ENCODE peak calls at places on chromosome 15, in nine cellular contexts. M is heart left ventricle; Q is breast epithelium; T is fibroblast of the aortic adventitia; J is spleen; Z is tibial nerve; P is HFF-Myc; L is ovary; C is CD8-positive, alpha-beta T cell. I is an unnamed sample.

GRCh38 chr15:90895571-90896117 is 7.5 kb upstream of the MAN2A2 start:
- DNase-seq in M (no peak), C (no peak), T (no peak), J (peak), L (no peak), P (no peak), Q (no peak), Z (no peak), I (peak)

GRCh38 chr15:93330862-93331544 is 242.0 kb upstream of the RGMA start:
- DNase-seq in Q (no peak), T (no peak), L (no peak), M (no peak), J (no peak), C (no peak), Z (no peak), P (no peak), I (no peak)

GRCh38 chr15:43776718-43777292 is at the start of gene ELL3:
- DNase-seq in J (peak), P (no peak), T (peak), C (peak), Z (peak), Q (no peak), L (peak), M (peak), I (peak)

GRCh38 chr15:44999105-44999504 is 23.9 kb upstream of the SORD start:
- DNase-seq in T (no peak), J (no peak), C (no peak), Z (no peak), M (no peak), Q (no peak), L (no peak), P (no peak), I (no peak)

GRCh38 chr15:46714959-46715358 is 1002.3 kb upstream of the SEMA6D start:
- DNase-seq in L (no peak), P (no peak), Z (no peak), J (no peak), C (no peak), Q (no peak), T (no peak), M (no peak), I (no peak)

GRCh38 chr15:98978153-98978552 is 29.4 kb downstream of the PGPEP1L start:
- DNase-seq in T (no peak), P (no peak), Q (no peak), J (no peak), Z (no peak), L (no peak), M (no peak), C (no peak), I (no peak)

GRCh38 chr15:91561371-91562100 is 292.0 kb upstream of the SLCO3A1 start:
- DNase-seq in M (peak), L (no peak), C (no peak), P (peak), Z (no peak), Q (peak), J (no peak), T (peak), I (no peak)

GRCh38 chr15:44729394-44729913 is 6.9 kb upstream of the TRIM69 start:
- DNase-seq in P (no peak), Z (no peak), Q (no peak), M (peak), T (peak), C (no peak), J (peak), L (no peak), I (peak)

GRCh38 chr15:48145923-48146322 is 25.1 kb downstream of the SLC24A5 start:
- DNase-seq in P (no peak), T (peak), Q (no peak), Z (no peak), J (no peak), M (no peak), L (no peak), C (no peak), I (no peak)

GRCh38 chr15:73952913-73953750 is 26.9 kb downstream of the LOXL1 start:
- DNase-seq in Q (no peak), Z (no peak), M (no peak), C (no peak), L (no peak), J (peak), P (no peak), T (no peak), I (no peak)

GRCh38 chr15:92429378-92430066 is 35.8 kb downstream of the ST8SIA2 start:
- DNase-seq in T (peak), Z (no peak), J (no peak), Q (no peak), P (peak), C (no peak), L (no peak), M (no peak), I (no peak)

GRCh38 chr15:39968273-39969001 is 34.5 kb downstream of the EIF2AK4 start:
- DNase-seq in J (no peak), L (no peak), P (no peak), Q (no peak), T (no peak), Z (no peak), C (no peak), M (no peak), I (no peak)
- H3K4me3 ChIP-seq in J (no peak), L (no peak), P (no peak), Q (no peak), T (no peak), Z (no peak), C (no peak), M (no peak), I (no peak)

DNA sequence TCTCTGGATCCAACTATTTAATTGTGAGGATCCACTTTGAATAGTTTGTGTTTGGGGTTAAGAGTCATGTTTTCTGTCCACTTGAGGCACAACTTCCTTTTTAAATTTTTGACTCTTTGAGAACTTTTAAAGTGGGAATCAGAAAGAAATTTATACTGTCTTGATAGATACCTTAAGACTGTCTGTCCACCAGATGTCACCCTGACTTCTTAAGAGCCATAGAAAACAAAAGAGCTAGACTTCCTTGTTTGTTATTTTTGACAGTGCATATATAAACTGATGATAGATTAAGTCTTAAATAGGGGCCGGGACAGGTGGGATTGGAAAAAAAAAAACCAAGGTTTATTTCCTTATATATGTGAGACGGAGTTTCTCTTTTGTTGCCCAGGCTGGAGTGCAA is 52.1 kb upstream of the WDR72 start:
- DNase-seq in C (no peak), J (no peak), P (no peak), Q (no peak), M (no peak), L (no peak), T (peak), Z (no peak), I (no peak)
- TF ChIP-seq CTCF in C (no peak), J (no peak), P (no peak), Q (no peak), M (peak), L (no peak), T (no peak), Z (no peak), I (peak)

GRCh38 chr15:68888419-68888818 is 41.9 kb upstream of the SPESP1 start:
- DNase-seq in M (no peak), J (no peak), C (no peak), L (no peak), Z (no peak), T (no peak), Q (no peak), P (no peak), I (no peak)
- H3K4me3 ChIP-seq in M (no peak), J (no peak), C (no peak), L (no peak), Z (no peak), T (no peak), Q (no peak), P (no peak), I (no peak)

DNA sequence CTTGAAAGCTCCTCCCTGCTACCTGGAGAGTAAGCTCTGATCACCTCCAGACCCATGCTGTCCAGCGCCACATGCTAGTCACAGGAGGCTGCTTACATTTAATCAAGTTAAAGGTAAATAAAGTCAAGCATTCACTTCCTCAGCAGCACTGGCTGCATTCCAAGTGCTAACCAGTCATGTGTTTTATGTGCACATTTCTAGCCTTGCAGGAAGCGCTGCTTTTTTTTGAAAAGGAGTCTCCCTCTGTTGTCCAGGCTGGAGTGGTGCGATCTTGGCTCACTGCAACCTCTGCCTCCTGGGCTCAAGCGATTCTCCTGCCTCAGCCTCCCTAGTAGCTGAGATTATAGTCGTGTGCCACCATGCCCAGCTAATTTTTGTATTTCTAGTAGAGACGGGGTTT is 279.2 kb downstream of the GABRG3 start:
- DNase-seq in J (no peak), Q (no peak), Z (no peak), M (no peak), C (no peak), L (no peak), P (no peak), T (no peak), I (no peak)
- TF ChIP-seq CTCF in J (no peak), Q (no peak), Z (no peak), M (no peak), C (no peak), L (no peak), P (no peak), T (no peak), I (no peak)

DNA sequence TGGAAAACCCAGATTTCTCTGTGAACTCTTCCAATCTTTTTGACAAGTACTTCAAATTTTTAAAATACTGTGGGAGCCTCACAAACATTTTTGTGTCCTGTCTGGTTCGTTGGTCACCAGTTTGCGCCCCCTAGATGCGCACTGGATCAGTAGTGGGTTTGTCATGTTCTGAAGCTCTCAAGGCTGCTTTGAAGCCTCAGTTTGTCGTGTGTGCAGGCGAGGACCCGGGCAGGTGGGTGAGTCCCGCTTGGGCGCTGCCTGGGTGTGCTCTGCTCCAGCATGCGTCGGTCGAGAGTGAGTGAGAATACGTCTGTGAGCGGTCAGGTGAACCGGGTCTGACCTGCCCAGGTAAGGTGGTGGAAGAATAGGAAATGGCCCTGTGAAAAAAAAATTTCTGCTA is 17.3 kb upstream of the AEN start:
- DNase-seq in Z (no peak), M (no peak), L (no peak), Q (no peak), C (no peak), J (no peak), P (no peak), T (no peak), I (peak)
- H3K4me3 ChIP-seq in Z (no peak), M (no peak), L (no peak), Q (no peak), C (no peak), J (no peak), P (no peak), T (no peak), I (peak)

GRCh38 chr15:70720228-70721016 is 42.9 kb downstream of the UACA start:
- DNase-seq in J (no peak), Q (no peak), L (no peak), Z (no peak), P (no peak), M (no peak), T (no peak), C (no peak), I (no peak)

GRCh38 chr15:70723124-70723427 is 40.3 kb downstream of the UACA start:
- DNase-seq in Q (no peak), Z (no peak), J (no peak), M (no peak), C (no peak), P (no peak), T (no peak), L (no peak), I (no peak)

GRCh38 chr15:70726753-70727152 is 36.6 kb downstream of the UACA start:
- DNase-seq in Q (no peak), P (no peak), L (no peak), T (peak), Z (no peak), M (no peak), C (no peak), J (no peak), I (no peak)

GRCh38 chr15:70723927-70724326 is 39.4 kb downstream of the UACA start:
- DNase-seq in Z (no peak), P (no peak), T (no peak), M (no peak), Q (no peak), J (no peak), C (no peak), L (no peak), I (no peak)

GRCh38 chr15:70722266-70723123 is 40.9 kb downstream of the UACA start:
- DNase-seq in P (no peak), Z (no peak), T (peak), L (no peak), C (no peak), M (no peak), J (no peak), Q (no peak), I (no peak)
- TF ChIP-seq CTCF in P (peak), Z (peak), T (peak), L (peak), C (peak), M (peak), J (no peak), Q (peak), I (peak)

DNA sequence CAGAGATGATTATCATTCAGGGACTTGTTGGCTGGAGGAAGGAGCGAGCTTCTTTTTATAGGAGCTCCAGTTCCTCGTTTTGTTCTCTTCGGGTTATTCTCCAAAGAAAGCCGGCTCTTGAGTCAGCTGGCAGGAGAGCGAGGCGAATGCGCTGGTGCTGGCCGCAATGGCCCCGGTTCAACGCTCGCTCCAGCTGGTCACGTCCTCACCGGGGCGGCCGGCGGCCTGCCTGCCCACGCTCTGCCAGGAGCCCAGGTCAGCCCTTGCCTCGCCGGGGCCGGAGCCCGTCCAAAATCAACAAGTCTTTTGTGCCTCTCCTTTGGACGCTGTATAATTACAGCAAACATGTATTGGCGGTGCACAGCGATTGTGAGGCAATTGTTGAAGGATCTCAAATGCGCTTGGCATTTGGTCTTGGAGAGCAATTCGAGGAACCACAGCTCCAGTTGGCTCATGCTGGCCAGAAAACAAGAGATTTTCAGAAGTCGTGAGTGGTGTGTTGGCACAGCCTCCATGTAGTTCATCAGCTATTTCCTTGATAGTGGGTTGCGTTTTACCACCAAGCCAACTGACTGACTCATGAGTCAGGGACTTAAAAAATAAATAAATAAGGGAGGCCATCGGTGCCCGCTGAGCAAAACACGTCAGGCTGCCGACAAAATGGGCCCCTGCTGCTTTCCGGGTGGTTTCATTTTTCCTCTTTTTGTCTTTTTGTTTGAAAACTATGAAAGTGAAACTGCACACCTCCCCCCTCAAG is 288.5 kb downstream of the UACA start:
- DNase-seq in Z (peak), M (peak), L (no peak), C (no peak), Q (peak), P (no peak), J (no peak), T (peak), I (peak)
- H3K4me3 ChIP-seq in Z (peak), M (no peak), L (no peak), C (peak), Q (peak), P (no peak), J (peak), T (peak), I (peak)

DNA sequence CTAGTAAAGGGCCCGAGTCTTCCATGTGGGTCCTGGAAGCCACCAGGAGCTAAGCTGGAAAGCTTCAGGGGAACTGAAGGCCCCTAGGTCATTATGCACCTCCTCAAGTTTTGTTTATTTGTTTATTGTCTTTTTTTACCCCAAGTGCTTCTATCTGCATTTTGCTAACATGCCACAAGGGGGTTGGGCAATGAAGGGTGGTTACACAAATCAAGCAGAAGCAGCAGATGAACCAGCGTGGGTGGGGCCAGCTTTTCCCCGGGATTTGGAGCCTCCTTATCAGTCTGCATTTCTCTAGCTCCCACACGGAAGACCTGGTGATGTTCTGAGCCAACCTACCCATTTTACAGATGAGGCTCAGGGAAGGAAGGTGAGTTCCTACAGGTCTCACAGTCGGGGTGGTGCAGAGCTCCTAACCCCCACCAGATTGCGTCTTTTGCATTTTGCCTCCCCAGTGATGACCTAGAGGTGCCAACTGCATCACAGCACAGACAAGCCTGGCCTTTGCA is 16.8 kb downstream of the TMC3 start:
- DNase-seq in C (no peak), P (no peak), M (no peak), Q (no peak), J (no peak), T (no peak), L (no peak), Z (no peak), I (no peak)
- TF ChIP-seq CTCF in C (no peak), P (no peak), M (no peak), Q (no peak), J (no peak), T (peak), L (no peak), Z (no peak), I (no peak)